ENCODE peak calls at places on chromosomes 2 and 18, in five cellular contexts. E, S, Z, Q and L are unnamed samples.

GRCh38 chr18:56575819-56576663 is 62.4 kb downstream of the TXNL1 start:
- DNase-seq in E (no peak), S (no peak), Z (no peak), Q (peak; percentile 60), L (peak; percentile 52)

GRCh38 chr18:25533088-25533676 is 181.2 kb upstream of the ZNF521 start:
- DNase-seq in E (no peak), S (no peak), Z (no peak), Q (no peak), L (no peak)

GRCh38 chr18:68181956-68182355 is 533.0 kb downstream of the TMX3 start:
- DNase-seq in E (no peak), S (no peak), Z (no peak), Q (no peak), L (no peak)

GRCh38 chr2:8633186-8633734 is 48.6 kb upstream of the ID2 start:
- DNase-seq in E (peak; percentile 61), S (no peak), Z (no peak), Q (no peak), L (no peak)

GRCh38 chr2:8568543-8569302 is 113.1 kb upstream of the ID2 start:
- DNase-seq in E (no peak), S (no peak), Z (no peak), Q (no peak), L (no peak)

GRCh38 chr2:176446718-176447414 is 177.6 kb downstream of the MTX2 start:
- DNase-seq in E (no peak), S (no peak), Z (no peak), Q (no peak), L (no peak)

GRCh38 chr2:41326801-41327200 is 721.0 kb upstream of the PKDCC start:
- DNase-seq in E (no peak), S (no peak), Z (no peak), Q (no peak), L (peak; percentile 35)

GRCh38 chr2:96909651-96910050 is 39.8 kb upstream of the SEMA4C start:
- DNase-seq in E (no peak), S (peak; percentile 46), Z (no peak), Q (no peak), L (no peak)

DNA sequence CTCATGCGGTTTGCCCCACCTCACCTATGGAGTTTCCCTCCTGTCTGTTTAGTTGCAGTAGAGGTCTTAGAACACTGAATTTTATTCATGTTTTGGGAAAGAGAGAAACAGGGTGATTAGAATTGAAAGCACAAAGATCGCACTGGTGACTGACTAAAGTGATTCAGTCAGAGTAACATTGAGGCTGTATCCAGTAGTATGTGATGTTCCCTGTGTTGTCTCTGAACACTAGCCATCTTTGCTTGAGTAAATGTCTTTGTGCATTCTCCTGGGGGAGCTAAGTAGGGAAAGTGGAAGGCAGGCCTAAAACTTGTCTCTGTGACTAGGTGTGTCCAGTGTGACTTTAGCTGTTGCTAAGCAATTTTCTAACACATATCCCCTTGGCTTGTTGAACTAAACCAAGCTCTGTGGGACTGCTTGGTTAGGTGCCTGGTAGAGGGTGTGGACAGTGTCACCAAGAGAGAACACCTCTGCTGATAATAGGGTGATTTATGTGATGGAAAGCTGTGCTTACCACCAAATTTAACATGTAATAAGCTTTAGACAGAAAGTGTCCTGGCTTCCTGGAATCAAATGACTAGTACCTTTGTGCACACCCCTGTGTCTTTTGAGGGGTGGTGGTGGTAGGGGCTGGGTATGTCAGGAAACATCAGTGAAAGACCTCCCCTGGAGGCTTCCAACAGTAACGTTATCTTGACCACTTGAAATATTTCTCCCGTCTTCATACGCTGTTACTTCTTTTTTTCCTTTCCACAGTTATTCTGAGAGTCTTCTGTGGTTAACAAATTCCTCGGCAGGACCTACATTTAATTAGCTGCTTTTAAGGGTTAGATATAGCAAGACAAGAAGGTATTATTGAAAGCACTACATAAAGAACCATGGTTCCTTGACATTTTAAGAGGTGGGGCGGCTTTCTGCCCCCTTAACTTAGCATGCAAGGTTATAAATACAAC is 34.3 kb downstream of the UGP2 start:
- DNase-seq in E (no peak), S (no peak), Z (no peak), Q (no peak), L (no peak)
- H3K4me3 ChIP-seq in E (no peak overlapping the region), S (no peak overlapping the region), Z (no peak overlapping the region), Q (no peak overlapping the region), L (no peak overlapping the region)

GRCh38 chr2:226993171-226993570 is 157.3 kb downstream of the RHBDD1 start:
- DNase-seq in E (no peak), S (no peak), Z (no peak), Q (no peak), L (no peak)
- H3K4me3 ChIP-seq in E (no peak overlapping the region), S (no peak overlapping the region), Z (no peak overlapping the region), Q (no peak overlapping the region), L (no peak overlapping the region)

DNA sequence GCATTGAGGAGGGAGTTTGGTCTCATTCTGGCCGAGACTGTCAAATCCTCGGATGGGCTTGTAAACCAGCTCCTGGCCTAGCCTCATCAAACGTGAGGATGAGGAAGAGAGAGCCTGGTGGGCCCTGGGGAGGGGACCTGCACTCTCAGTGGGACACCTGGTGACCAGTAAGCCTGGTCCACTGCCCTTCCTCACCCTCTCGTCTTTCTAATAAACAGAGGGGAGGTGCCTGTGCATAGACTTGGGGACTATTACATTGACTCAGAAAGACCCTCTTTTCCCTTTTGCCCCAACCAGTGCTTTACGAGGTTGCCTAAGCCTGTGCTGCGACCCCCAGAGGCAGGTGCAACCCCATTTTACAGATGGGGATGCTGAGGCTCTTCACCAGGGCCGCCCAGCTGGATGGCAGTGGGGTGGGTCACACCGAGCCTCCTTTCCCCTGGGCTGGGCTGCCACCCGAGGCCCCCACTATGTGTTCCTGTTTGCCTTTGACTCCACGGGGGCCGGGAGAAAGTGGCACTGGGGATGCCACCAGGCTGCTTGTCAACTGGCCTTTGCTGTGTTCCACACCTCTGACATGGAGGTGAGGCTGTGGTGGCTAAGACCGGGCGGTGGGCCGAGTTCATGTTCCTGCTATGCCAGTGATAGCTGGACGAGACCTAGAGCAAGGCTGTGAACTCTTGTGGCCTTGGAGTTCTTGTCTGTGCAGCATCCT is 85.9 kb downstream of the GLI2 start:
- DNase-seq in E (peak; percentile 74), S (no peak), Z (no peak), Q (no peak), L (no peak)
- H3K4me3 ChIP-seq in E (no peak overlapping the region), S (no peak overlapping the region), Z (no peak overlapping the region), Q (no peak overlapping the region), L (no peak overlapping the region)

GRCh38 chr2:161077367-161078210 is 82.6 kb upstream of the TANK start:
- DNase-seq in E (no peak), S (peak; percentile 35), Z (no peak), Q (no peak), L (no peak)
- H3K4me3 ChIP-seq in E (no peak overlapping the region), S (no peak overlapping the region), Z (no peak overlapping the region), Q (no peak overlapping the region), L (no peak overlapping the region)

GRCh38 chr2:231189571-231190495 is 8.6 kb upstream of the ARMC9 start:
- DNase-seq in E (peak; percentile 92), S (peak; percentile 92), Z (no peak), Q (no peak), L (no peak)
- H3K4me3 ChIP-seq in E (peak overlapping the region; percentile 8), S (peak overlapping the region; percentile 21), Z (no peak overlapping the region), Q (no peak overlapping the region), L (no peak overlapping the region)

GRCh38 chr18:31420032-31420431 is 27.5 kb upstream of the DSG3 start:
- DNase-seq in E (no peak), S (no peak), Z (no peak), Q (no peak), L (no peak)
- H3K4me3 ChIP-seq in E (no peak overlapping the region), S (no peak overlapping the region), Z (no peak overlapping the region), Q (no peak overlapping the region), L (no peak overlapping the region)

GRCh38 chr2:46548103-46548486 is 68.7 kb downstream of the TMEM247 start:
- DNase-seq in E (no peak), S (peak; percentile 76), Z (no peak), Q (no peak), L (no peak)

GRCh38 chr2:46548521-46549144 is 69.3 kb downstream of the TMEM247 start:
- DNase-seq in E (no peak), S (no peak), Z (no peak), Q (no peak), L (no peak)

GRCh38 chr2:46549159-46549902 is 70.0 kb downstream of the TMEM247 start:
- DNase-seq in E (no peak), S (no peak), Z (no peak), Q (no peak), L (no peak)

GRCh38 chr2:46547223-46548102 is 68.1 kb downstream of the TMEM247 start:
- DNase-seq in E (no peak), S (peak; percentile 83), Z (no peak), Q (no peak), L (no peak)

GRCh38 chr2:46545015-46545839 is 65.9 kb downstream of the TMEM247 start:
- DNase-seq in E (no peak), S (no peak), Z (no peak), Q (no peak), L (no peak)
- H3K4me3 ChIP-seq in E (no peak overlapping the region), S (no peak overlapping the region), Z (no peak overlapping the region), Q (no peak overlapping the region), L (no peak overlapping the region)